ENCODE peak calls at places on chromosomes 2 and 18, in ten cellular contexts. K is SK-N-SH, O is sigmoid colon, G is K562, N is transverse colon, P is HepG2, F is upper lobe of left lung, L is suprapubic skin, W is GM12878, E is esophagus muscularis mucosa. V is an unnamed sample.

GRCh38 chr2:238103465-238104070 is 3.4 kb downstream of the ESPNL start:
- DNase-seq in K (no peak), O (no peak), G (no peak), N (peak; percentile 6), P (no peak), F (peak; percentile 11), L (peak; percentile 62), W (no peak), E (no peak), V (peak; percentile 23)

GRCh38 chr2:29113027-29113686 is 2.1 kb upstream of the CLIP4 start:
- DNase-seq in K (no peak), O (no peak), G (no peak), N (no peak), P (peak; percentile 30), F (no peak), L (no peak), W (no peak), E (no peak), V (no peak)

GRCh38 chr2:142865924-142866323 is 11.5 kb upstream of the KYNU start:
- DNase-seq in K (no peak), O (no peak), G (no peak), N (no peak), P (no peak), F (no peak), L (no peak), W (no peak), E (no peak), V (no peak)

GRCh38 chr18:9319333-9319732 is 15.2 kb upstream of the TWSG1 start:
- DNase-seq in K (no peak), O (no peak), G (no peak), N (no peak), P (no peak), F (no peak), L (no peak), W (no peak), E (no peak), V (no peak)

GRCh38 chr18:36456622-36457021 is 159.1 kb downstream of the FHOD3 start:
- DNase-seq in K (no peak), O (no peak), G (no peak), N (no peak), P (no peak), F (no peak), L (no peak), W (no peak), E (peak; percentile 66), V (no peak)

GRCh38 chr2:128773641-128774319 is 455.1 kb upstream of the HS6ST1 start:
- DNase-seq in K (no peak), O (peak; percentile 42), G (no peak), N (no peak), P (no peak), F (peak; percentile 15), L (no peak), W (no peak), E (no peak), V (no peak)

GRCh38 chr2:140344842-140345241 is 1564.7 kb upstream of the NXPH2 start:
- DNase-seq in K (no peak), O (no peak), G (no peak), N (no peak), P (no peak), F (no peak), L (no peak), W (no peak), E (no peak), V (no peak)

GRCh38 chr2:26001743-26002341 is 19.5 kb upstream of the KIF3C start:
- DNase-seq in K (no peak), O (peak; percentile 90), G (no peak), N (peak; percentile 58), P (no peak), F (peak; percentile 81), L (no peak), W (no peak), E (no peak), V (peak; percentile 91)

GRCh38 chr2:228224410-228224809 is 42.9 kb upstream of the SPHKAP start:
- DNase-seq in K (no peak), O (no peak), G (no peak), N (no peak), P (no peak), F (no peak), L (no peak), W (no peak), E (no peak), V (no peak)

GRCh38 chr2:209391776-209392401 is 32.0 kb upstream of the MAP2 start:
- DNase-seq in K (no peak), O (no peak), G (no peak), N (no peak), P (no peak), F (no peak), L (no peak), W (no peak), E (no peak), V (no peak)

GRCh38 chr2:103738626-103739025 is 976.8 kb downstream of the TMEM182 start:
- DNase-seq in K (no peak), O (no peak), G (no peak), N (no peak), P (no peak), F (no peak), L (no peak), W (no peak), E (no peak), V (no peak)

GRCh38 chr2:48001498-48001897 is 95.2 kb upstream of the FBXO11 start:
- DNase-seq in K (no peak), O (no peak), G (no peak), N (no peak), P (no peak), F (no peak), L (no peak), W (no peak), E (no peak), V (no peak)

GRCh38 chr18:37741012-37741586 is 175.5 kb upstream of the CELF4 start:
- DNase-seq in K (no peak), O (no peak), G (no peak), N (no peak), P (no peak), F (no peak), L (no peak), W (no peak), E (peak; percentile 47), V (no peak)

GRCh38 chr18:49494660-49495059 is 7.6 kb upstream of the C18orf32 start:
- DNase-seq in K (no peak), O (no peak), G (no peak), N (no peak), P (no peak), F (no peak), L (no peak), W (no peak), E (no peak), V (no peak)

GRCh38 chr2:194289712-194290346 is 1367.2 kb upstream of the SLC39A10 start:
- DNase-seq in K (no peak), O (no peak), G (no peak), N (no peak), P (no peak), F (no peak), L (no peak), W (no peak), E (no peak), V (no peak)

GRCh38 chr2:194291104-194291503 is 1365.9 kb upstream of the SLC39A10 start:
- DNase-seq in K (no peak), O (no peak), G (no peak), N (no peak), P (no peak), F (no peak), L (no peak), W (no peak), E (no peak), V (no peak)

GRCh38 chr2:194294156-194294555 is 1362.9 kb upstream of the SLC39A10 start:
- DNase-seq in K (no peak), O (no peak), G (no peak), N (no peak), P (no peak), F (no peak), L (no peak), W (no peak), E (no peak), V (no peak)
- TF ChIP-seq POLR2AphosphoS5 in K (no peak), O (no peak), G (no peak), N (no peak), P (no peak), F (no peak), L (no peak), W (no peak), E (no peak), V (no peak)

GRCh38 chr2:170148161-170148560 is 29.8 kb upstream of the MYO3B start:
- DNase-seq in K (no peak), O (no peak), G (no peak), N (no peak), P (no peak), F (no peak), L (no peak), W (no peak), E (no peak), V (no peak)
- TF ChIP-seq EP300 in K (no peak), O (no peak), G (no peak), N (no peak), P (no peak), F (no peak), L (no peak), W (no peak), E (no peak), V (no peak)

DNA sequence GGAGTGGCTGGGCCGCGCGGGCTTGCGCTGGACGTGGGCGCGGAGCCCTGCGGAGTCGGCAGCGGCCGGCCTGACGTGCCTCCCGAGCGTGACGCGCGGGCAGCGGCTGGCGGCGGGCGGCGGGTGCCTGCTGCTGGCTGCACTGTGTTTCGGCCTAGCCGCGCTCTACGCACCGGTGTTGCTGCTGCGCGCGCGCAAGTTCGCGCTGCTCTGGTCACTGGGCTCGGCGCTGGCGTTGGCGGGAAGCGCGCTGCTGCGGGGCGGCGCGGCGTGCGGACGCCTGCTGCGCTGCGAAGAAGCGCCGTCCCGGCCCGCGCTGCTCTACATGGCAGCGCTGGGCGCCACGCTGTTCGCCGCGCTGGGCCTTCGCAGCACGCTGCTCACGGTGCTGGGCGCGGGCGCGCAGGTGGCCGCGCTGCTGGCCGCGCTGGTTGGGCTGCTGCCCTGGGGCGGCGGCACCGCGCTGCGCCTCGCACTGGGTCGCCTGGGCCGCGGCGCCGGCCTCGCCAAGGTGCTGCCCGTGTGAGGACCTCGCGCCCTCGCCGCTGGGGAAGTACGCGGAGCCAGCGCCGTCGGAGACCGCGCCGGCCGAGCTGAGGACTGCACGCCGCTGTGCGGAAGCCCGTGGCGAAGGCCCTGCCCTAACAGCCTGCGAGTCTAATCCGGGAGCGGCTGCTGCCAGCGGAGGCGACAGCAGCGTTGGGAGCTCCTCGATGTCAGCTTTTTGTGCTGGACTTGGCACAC is 526 bp downstream of the SFT2D3 start:
- DNase-seq in K (peak; percentile 87), O (peak; percentile 87), G (peak; percentile 57), N (peak; percentile 85), P (peak; percentile 71), F (peak; percentile 84), L (peak; percentile 89), W (peak; percentile 36), E (no peak), V (peak; percentile 77)
- TF ChIP-seq POLR2AphosphoS5 in K (no peak), O (peak; percentile 22), G (no peak), N (no peak), P (peak; percentile 21), F (peak; percentile 37), L (peak; percentile 44), W (peak; percentile 64), E (peak; percentile 58), V (peak; percentile 69)

DNA sequence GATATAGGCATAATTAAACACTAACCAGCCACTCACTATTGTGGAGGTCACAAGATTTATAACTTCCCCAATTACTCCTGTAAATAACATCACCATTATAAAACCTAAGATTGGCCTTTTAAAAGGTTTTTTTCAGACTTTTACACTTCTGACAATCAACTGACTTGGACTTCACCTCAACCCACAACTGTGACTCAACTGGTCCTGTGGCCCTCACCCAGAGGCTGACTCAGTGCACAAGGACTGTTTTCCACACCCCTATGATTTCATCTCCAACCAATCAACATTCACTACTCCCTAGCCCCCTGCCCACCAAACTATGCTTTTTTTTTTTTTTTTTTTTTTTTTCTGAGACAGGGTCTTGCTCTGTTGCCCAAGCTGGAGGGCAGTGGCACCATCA is 11.7 kb downstream of the TTR start:
- DNase-seq in K (no peak), O (no peak), G (no peak), N (no peak), P (no peak), F (no peak), L (no peak), W (no peak), E (no peak), V (no peak)
- TF ChIP-seq EP300 in K (no peak), O (no peak), G (no peak), N (no peak), P (no peak), F (no peak), L (no peak), W (no peak), E (no peak), V (no peak)

V was measured in stomach.